ENCODE peak calls at places on chromosomes 4 and X, in four cellular contexts. I is SK-N-SH, N is HCT116, S is GM23248. M is an unnamed sample. For H3K79me2, the result is how much of the 10 kb centered on the place peaks cover.

GRCh38 chr4:117777721-117778120 is 256.6 kb upstream of the NDST3 start:
- DNase-seq in I (no peak), N (no peak), S (no peak), M (peak)

GRCh38 chr4:82500830-82501229 is 61.0 kb downstream of the TMEM150C start:
- DNase-seq in I (no peak), N (no peak), S (no peak), M (no peak)

GRCh38 chr4:31984872-31985271 is 1264.7 kb downstream of the PCDH7 start:
- DNase-seq in I (no peak), N (no peak), S (no peak), M (no peak)

GRCh38 chrX:103376118-103376978 is at the start of gene BEX3:
- DNase-seq in I (peak), N (no peak), S (peak), M (peak)

GRCh38 chr4:127698789-127699200 is 31.4 kb upstream of the SLC25A31 start:
- DNase-seq in I (no peak), N (peak), S (peak), M (peak)

GRCh38 chrX:66638591-66639500 is at the start of gene EDA2R:
- DNase-seq in I (peak), N (no peak), S (peak), M (peak)

GRCh38 chrX:26032141-26032917 is 105.8 kb upstream of the MAGEB18 start:
- DNase-seq in I (no peak), N (no peak), S (no peak), M (peak)

GRCh38 chrX:4670606-4671005 is 957.2 kb upstream of the PRKX start:
- DNase-seq in I (no peak), N (no peak), S (no peak), M (no peak)

GRCh38 chr4:168648929-168649328 is 152.1 kb downstream of the PALLD start:
- DNase-seq in I (no peak), N (no peak), S (peak), M (no peak)

GRCh38 chr4:788636-789297 is 37.2 kb downstream of the CPLX1 start:
- DNase-seq in I (peak), N (no peak), S (no peak), M (no peak)

GRCh38 chr4:181593703-181594102 is 649.5 kb upstream of the TENM3 start:
- DNase-seq in I (no peak), N (no peak), S (no peak), M (no peak)

GRCh38 chr4:83751336-83751949 is 215.5 kb downstream of the GPAT3 start:
- DNase-seq in I (no peak), N (peak), S (no peak), M (no peak)

GRCh38 chr4:1463088-1463926 is 57.1 kb upstream of the NKX1-1 start:
- DNase-seq in I (peak), N (no peak), S (peak), M (peak)

GRCh38 chr4:39975488-39976089 is 2.1 kb downstream of the PDS5A start:
- DNase-seq in I (no peak), N (no peak), S (peak), M (peak)

GRCh38 chr4:40149960-40150385 is 46.9 kb upstream of the RHOH start:
- DNase-seq in I (peak), N (peak), S (peak), M (peak)

GRCh38 chrX:148649145-148649645 is 148.8 kb downstream of the AFF2 start:
- DNase-seq in I (no peak), N (no peak), S (peak), M (no peak)

GRCh38 chrX:17525762-17526555 is 151.0 kb downstream of the NHS start:
- DNase-seq in I (no peak), N (no peak), S (peak), M (peak)

GRCh38 chr4:48620861-48621260 is 130.8 kb downstream of the ZAR1 start:
- DNase-seq in I (no peak), N (no peak), S (no peak), M (no peak)

GRCh38 chrX:138128025-138128671 is 562.2 kb downstream of the ZIC3 start:
- DNase-seq in I (peak), N (peak), S (peak), M (peak)

GRCh38 chr4:160276785-160277325 is 1174.0 kb downstream of the RAPGEF2 start:
- DNase-seq in I (no peak), N (no peak), S (no peak), M (no peak)

GRCh38 chrX:22122510-22122909 is 90.4 kb downstream of the PHEX start:
- DNase-seq in I (no peak), N (no peak), S (peak), M (peak)

GRCh38 chr4:2795558-2796260 is 2.8 kb downstream of the SH3BP2 start:
- DNase-seq in I (peak), N (no peak), S (no peak), M (no peak)

GRCh38 chrX:152131525-152131924 is 6.9 kb downstream of the MAGEA10 start:
- DNase-seq in I (no peak), N (no peak), S (no peak), M (no peak)

GRCh38 chr4:51831133-51831532 is 11.8 kb upstream of the DCUN1D4 start:
- DNase-seq in I (peak), N (peak), S (peak), M (peak)

GRCh38 chr4:42359686-42360085 is 37.6 kb upstream of the SHISA3 start:
- DNase-seq in I (no peak), N (no peak), S (peak), M (no peak)

GRCh38 chrX:14497184-14497666 is 32.1 kb upstream of the GLRA2 start:
- DNase-seq in I (no peak), N (no peak), S (peak), M (peak)

GRCh38 chr4:84378983-84379382 is 120.1 kb downstream of the NKX6-1 start:
- DNase-seq in I (no peak), N (no peak), S (no peak), M (no peak)

GRCh38 chr4:163679189-163679588 is 184.7 kb downstream of the TMA16 start:
- DNase-seq in I (peak), N (no peak), S (peak), M (no peak)

GRCh38 chr4:102554482-102554881 is 53.3 kb downstream of the NFKB1 start:
- DNase-seq in I (no peak), N (no peak), S (peak), M (peak)

GRCh38 chr4:110886856-110887255 is 264.0 kb upstream of the PITX2 start:
- DNase-seq in I (no peak), N (no peak), S (no peak), M (no peak)

GRCh38 chr4:108060686-108061321 is 71.1 kb downstream of the HADH start:
- DNase-seq in I (no peak), N (no peak), S (no peak), M (no peak)

GRCh38 chr4:174522183-174523002 is at the start of gene HPGD:
- DNase-seq in I (peak), N (no peak), S (peak), M (peak)

GRCh38 chrX:49262603-49263002 is 1.9 kb downstream of the FOXP3 start:
- DNase-seq in I (no peak), N (no peak), S (no peak), M (no peak)

GRCh38 chrX:68440940-68441339 is 7.6 kb upstream of the OPHN1 start:
- DNase-seq in I (peak), N (no peak), S (peak), M (peak)

GRCh38 chr4:80024335-80024734 is 48.7 kb downstream of the ANTXR2 start:
- DNase-seq in I (no peak), N (no peak), S (no peak), M (no peak)

GRCh38 chrX:45070116-45071007 is 130.3 kb downstream of the DIPK2B start:
- DNase-seq in I (peak), N (peak), S (peak), M (peak)

GRCh38 chr4:8560265-8561047 is 19.7 kb upstream of the GPR78 start:
- DNase-seq in I (no peak), N (no peak), S (peak), M (no peak)
- H3K79me2 ChIP-seq in I (under half), N (under half), S (under half), M (under half)

GRCh38 chr4:170682511-170682910 is 592.8 kb upstream of the AADAT start:
- DNase-seq in I (no peak), N (no peak), S (no peak), M (no peak)
- H3K79me2 ChIP-seq in I (under half), N (under half), S (under half), M (under half)

GRCh38 chr4:57083107-57083506 is 27.1 kb downstream of the IGFBP7 start:
- DNase-seq in I (no peak), N (no peak), S (no peak), M (peak)
- H3K79me2 ChIP-seq in I (under half), N (under half), S (under half), M (under half)

GRCh38 chr4:57448452-57448851 is 338.3 kb upstream of the IGFBP7 start:
- DNase-seq in I (no peak), N (no peak), S (no peak), M (no peak)

GRCh38 chr4:57437649-57438048 is 327.5 kb upstream of the IGFBP7 start:
- DNase-seq in I (no peak), N (no peak), S (no peak), M (no peak)

GRCh38 chr4:57442834-57443291 is 332.7 kb upstream of the IGFBP7 start:
- DNase-seq in I (peak), N (no peak), S (peak), M (peak)

GRCh38 chr4:57442241-57442640 is 332.1 kb upstream of the IGFBP7 start:
- DNase-seq in I (no peak), N (no peak), S (no peak), M (no peak)

DNA sequence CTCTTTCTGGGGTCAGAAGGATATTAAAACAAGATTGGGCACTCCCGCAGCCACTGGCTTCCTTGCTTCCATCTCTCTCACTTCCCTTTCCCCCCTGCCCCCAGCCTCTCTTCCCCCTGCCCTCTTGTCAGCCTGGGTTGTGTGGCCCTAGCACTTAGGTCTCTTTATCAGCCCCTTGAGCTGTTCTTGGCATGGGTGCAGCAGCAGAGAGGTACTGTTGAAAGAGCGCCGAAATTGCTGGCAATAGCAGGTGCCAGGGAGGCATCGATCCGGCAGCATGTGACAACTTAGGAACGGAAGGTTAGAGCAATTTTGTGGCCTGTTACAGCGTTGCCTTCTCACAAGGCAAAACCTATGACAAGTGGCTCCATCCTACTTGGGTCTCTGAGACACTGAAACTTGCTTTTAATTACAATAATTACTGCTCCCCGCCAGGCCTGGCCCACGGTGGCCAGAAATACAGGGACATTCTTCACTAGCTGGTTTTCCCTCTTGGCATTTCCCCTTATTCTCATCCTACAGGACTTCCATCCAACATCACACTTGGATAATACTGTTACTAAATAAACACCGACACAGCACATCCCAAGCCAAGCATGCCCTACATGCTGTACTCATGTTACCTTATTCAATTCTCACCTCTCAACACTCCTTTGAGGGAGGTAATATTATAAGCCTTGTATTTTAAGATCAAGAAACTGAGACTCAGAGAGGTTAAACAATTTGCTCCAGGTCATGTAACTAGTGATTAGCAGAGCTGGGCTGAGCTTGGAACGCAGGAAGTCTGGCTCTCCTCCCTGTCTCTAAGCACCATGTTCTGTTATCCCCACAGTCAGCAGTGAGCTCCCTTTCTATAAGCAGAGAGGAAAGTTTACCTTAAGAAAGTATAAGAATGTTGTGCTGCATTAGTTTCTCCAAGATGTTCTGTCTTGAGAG is 333.4 kb upstream of the IGFBP7 start:
- DNase-seq in I (no peak), N (no peak), S (no peak), M (no peak)
- H3K79me2 ChIP-seq in I (under half), N (under half), S (under half), M (under half)

GRCh38 chr4:67700119-67700873 is 659 bp downstream of the UBA6 start:
- DNase-seq in I (peak), N (no peak), S (peak), M (peak)
- H3K79me2 ChIP-seq in I (half or more), N (half or more), S (half or more), M (under half)

GRCh38 chrX:154059231-154059630 is 38.3 kb downstream of the MECP2 start:
- DNase-seq in I (no peak), N (no peak), S (no peak), M (no peak)

GRCh38 chrX:154059729-154060245 is 37.7 kb downstream of the MECP2 start:
- DNase-seq in I (no peak), N (no peak), S (no peak), M (no peak)

GRCh38 chrX:154057790-154058189 is 38.1 kb upstream of the IRAK1 start:
- DNase-seq in I (no peak), N (no peak), S (no peak), M (no peak)

GRCh38 chrX:154056739-154057367 is 37.2 kb upstream of the IRAK1 start:
- DNase-seq in I (no peak), N (no peak), S (peak), M (no peak)

GRCh38 chrX:154058207-154058997 is 38.7 kb upstream of the IRAK1 start:
- DNase-seq in I (no peak), N (no peak), S (no peak), M (no peak)
- H3K79me2 ChIP-seq in I (half or more), N (under half), S (half or more), M (under half)

GRCh38 chr4:44679060-44679459 is 840 bp downstream of the GUF1 start:
- DNase-seq in I (no peak), N (no peak), S (no peak), M (no peak)
- H3K79me2 ChIP-seq in I (under half), N (half or more), S (under half), M (under half)

DNA sequence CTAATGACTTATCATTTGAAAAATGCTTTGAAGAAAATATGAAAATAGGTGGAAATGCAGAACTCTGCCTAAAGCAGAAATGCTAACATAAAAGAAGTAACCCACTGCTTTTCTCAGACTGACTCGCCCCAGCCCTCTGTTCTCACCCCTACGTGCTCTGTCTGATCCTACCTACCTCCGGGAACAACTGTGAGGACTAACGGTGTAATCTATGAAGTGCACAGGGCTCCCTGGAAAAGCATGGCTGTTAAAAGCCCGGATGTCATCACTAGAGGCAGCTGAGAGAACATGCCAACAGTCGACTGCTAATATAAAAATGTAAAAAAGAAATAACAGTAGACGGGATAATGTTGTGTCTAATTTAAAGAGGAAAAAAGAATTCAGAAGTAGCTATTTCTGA is 130.9 kb downstream of the TSPAN5 start:
- DNase-seq in I (no peak), N (no peak), S (peak), M (no peak)
- H3K79me2 ChIP-seq in I (half or more), N (half or more), S (half or more), M (half or more)

DNA sequence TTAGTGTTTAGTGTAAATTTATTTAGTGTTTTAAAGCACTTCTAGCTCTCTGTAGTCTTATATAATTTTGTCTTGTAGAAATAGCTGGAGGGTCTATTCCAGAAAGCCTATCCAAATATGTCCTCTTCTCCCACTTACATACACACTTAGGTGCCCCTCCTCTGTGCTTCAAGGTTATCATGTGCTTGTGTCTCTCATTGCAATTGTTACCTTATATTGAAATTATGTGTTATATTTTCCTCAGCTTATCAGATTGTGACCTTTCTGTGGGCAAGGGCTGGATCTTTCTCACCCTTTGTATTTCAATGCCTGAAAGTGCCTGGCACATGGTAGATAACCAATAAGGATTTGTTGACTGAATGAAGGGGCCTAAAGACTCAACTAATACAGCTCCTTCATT is 18.4 kb downstream of the WDR44 start:
- DNase-seq in I (no peak), N (no peak), S (no peak), M (no peak)
- H3K79me2 ChIP-seq in I (half or more), N (under half), S (half or more), M (under half)

GRCh38 chr4:173185832-173186545 is 17.4 kb downstream of the GALNT7 start:
- DNase-seq in I (no peak), N (no peak), S (no peak), M (no peak)

GRCh38 chr4:173177232-173177631 is 8.6 kb downstream of the GALNT7 start:
- DNase-seq in I (no peak), N (no peak), S (no peak), M (no peak)

GRCh38 chr4:173182403-173182802 is 13.8 kb downstream of the GALNT7 start:
- DNase-seq in I (no peak), N (peak), S (peak), M (peak)

GRCh38 chr4:173178144-173178543 is 9.5 kb downstream of the GALNT7 start:
- DNase-seq in I (no peak), N (no peak), S (no peak), M (no peak)

DNA sequence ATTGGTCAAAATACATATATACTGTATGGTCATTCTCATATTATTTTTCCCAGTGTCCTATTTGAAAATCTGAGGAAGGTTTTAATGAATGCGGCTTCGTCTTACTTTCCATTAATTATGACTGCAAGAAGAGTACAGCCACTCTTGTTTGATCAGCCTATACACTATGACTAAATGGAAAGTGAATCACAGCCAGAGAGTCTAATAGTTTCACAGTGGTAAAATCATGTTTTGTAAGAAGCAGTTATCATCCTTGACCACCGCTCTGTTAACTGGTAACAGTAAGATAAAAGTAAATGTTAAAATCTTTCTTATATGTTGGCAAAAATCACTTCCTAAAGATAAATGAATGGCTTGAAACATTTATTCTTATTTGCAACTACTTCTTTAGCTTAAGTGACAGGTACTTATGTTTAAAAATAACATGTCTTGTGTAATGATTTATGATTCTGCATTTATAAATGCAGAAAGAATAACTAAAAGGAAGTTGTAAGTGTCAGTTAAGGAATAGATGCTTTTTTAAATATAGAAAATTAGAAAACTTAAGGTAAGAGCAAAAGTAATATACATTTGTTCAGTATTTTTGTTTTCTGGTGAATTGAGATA is 13.3 kb downstream of the GALNT7 start:
- DNase-seq in I (no peak), N (peak), S (peak), M (peak)
- H3K79me2 ChIP-seq in I (half or more), N (half or more), S (under half), M (under half)